ENCODE peak calls at places on chromosomes 13 and 19, in eight cellular contexts. One of them, this sample, is unnamed.

GRCh38 chr19:12648088-12648487 is 18.5 kb downstream of the MAN2B1 start:
- DNase-seq in endodermal cell: peak; percentile 71
- DNase-seq in OCI-LY7: no peak
- DNase-seq in lower leg skin: no peak
- DNase-seq in brain microvascular endothelial cell: no peak
- DNase-seq in ovary: peak; percentile 61
- DNase-seq in mucosa of descending colon: no peak
- DNase-seq in uterus: peak; percentile 27
- DNase-seq in this sample: no peak

GRCh38 chr13:107296804-107297203 is 728.9 kb upstream of the ARGLU1 start:
- DNase-seq in endodermal cell: no peak
- DNase-seq in OCI-LY7: no peak
- DNase-seq in lower leg skin: no peak
- DNase-seq in brain microvascular endothelial cell: no peak
- DNase-seq in ovary: no peak
- DNase-seq in mucosa of descending colon: no peak
- DNase-seq in uterus: no peak
- DNase-seq in this sample: no peak

GRCh38 chr13:45737571-45738002 is 35.5 kb downstream of the CBY2 start:
- DNase-seq in endodermal cell: peak; percentile 88
- DNase-seq in OCI-LY7: peak; percentile 15
- DNase-seq in lower leg skin: no peak
- DNase-seq in brain microvascular endothelial cell: no peak
- DNase-seq in ovary: no peak
- DNase-seq in mucosa of descending colon: no peak
- DNase-seq in uterus: no peak
- DNase-seq in this sample: no peak

GRCh38 chr13:28794370-28794769 is 25.8 kb upstream of the MTUS2 start:
- DNase-seq in endodermal cell: no peak
- DNase-seq in OCI-LY7: no peak
- DNase-seq in lower leg skin: no peak
- DNase-seq in brain microvascular endothelial cell: no peak
- DNase-seq in ovary: no peak
- DNase-seq in mucosa of descending colon: no peak
- DNase-seq in uterus: no peak
- DNase-seq in this sample: no peak

GRCh38 chr19:42270346-42271044 is 1.4 kb downstream of the CIC start:
- DNase-seq in endodermal cell: no peak
- DNase-seq in OCI-LY7: peak; percentile 37
- DNase-seq in lower leg skin: no peak
- DNase-seq in brain microvascular endothelial cell: peak; percentile 70
- DNase-seq in ovary: peak; percentile 74
- DNase-seq in mucosa of descending colon: peak; percentile 83
- DNase-seq in uterus: peak; percentile 60
- DNase-seq in this sample: peak; percentile 73

GRCh38 chr13:24308488-24309020 is 826 bp upstream of the C1QTNF9 start:
- DNase-seq in endodermal cell: no peak
- DNase-seq in OCI-LY7: no peak
- DNase-seq in lower leg skin: no peak
- DNase-seq in brain microvascular endothelial cell: no peak
- DNase-seq in ovary: no peak
- DNase-seq in mucosa of descending colon: no peak
- DNase-seq in uterus: no peak
- DNase-seq in this sample: no peak

GRCh38 chr19:15253513-15253912 is 21.3 kb upstream of the EPHX3 start:
- DNase-seq in endodermal cell: no peak
- DNase-seq in OCI-LY7: no peak
- DNase-seq in lower leg skin: no peak
- DNase-seq in brain microvascular endothelial cell: no peak
- DNase-seq in ovary: no peak
- DNase-seq in mucosa of descending colon: no peak
- DNase-seq in uterus: peak; percentile 42
- DNase-seq in this sample: no peak

GRCh38 chr13:114323349-114323748 is 9.0 kb downstream of the CHAMP1 start:
- DNase-seq in endodermal cell: no peak
- DNase-seq in OCI-LY7: no peak
- DNase-seq in lower leg skin: no peak
- DNase-seq in brain microvascular endothelial cell: no peak
- DNase-seq in ovary: no peak
- DNase-seq in mucosa of descending colon: no peak
- DNase-seq in uterus: no peak
- DNase-seq in this sample: no peak

GRCh38 chr19:44891016-44891882 is at the start of gene TOMM40:
- DNase-seq in endodermal cell: peak; percentile 72
- DNase-seq in OCI-LY7: peak; percentile 33
- DNase-seq in lower leg skin: peak; percentile 100
- DNase-seq in brain microvascular endothelial cell: peak; percentile 100
- DNase-seq in ovary: no peak
- DNase-seq in mucosa of descending colon: no peak
- DNase-seq in uterus: no peak
- DNase-seq in this sample: peak; percentile 30

GRCh38 chr19:44890366-44891015 is 563 bp upstream of the TOMM40 start:
- DNase-seq in endodermal cell: peak; percentile 100
- DNase-seq in OCI-LY7: peak; percentile 100
- DNase-seq in lower leg skin: no peak
- DNase-seq in brain microvascular endothelial cell: peak; percentile 99
- DNase-seq in ovary: peak; percentile 100
- DNase-seq in mucosa of descending colon: peak; percentile 100
- DNase-seq in uterus: peak; percentile 100
- DNase-seq in this sample: peak; percentile 100

GRCh38 chr13:46401432-46401831 is 14.4 kb upstream of the RUBCNL start:
- DNase-seq in endodermal cell: no peak
- DNase-seq in OCI-LY7: peak; percentile 71
- DNase-seq in lower leg skin: no peak
- DNase-seq in brain microvascular endothelial cell: no peak
- DNase-seq in ovary: no peak
- DNase-seq in mucosa of descending colon: no peak
- DNase-seq in uterus: no peak
- DNase-seq in this sample: no peak

DNA sequence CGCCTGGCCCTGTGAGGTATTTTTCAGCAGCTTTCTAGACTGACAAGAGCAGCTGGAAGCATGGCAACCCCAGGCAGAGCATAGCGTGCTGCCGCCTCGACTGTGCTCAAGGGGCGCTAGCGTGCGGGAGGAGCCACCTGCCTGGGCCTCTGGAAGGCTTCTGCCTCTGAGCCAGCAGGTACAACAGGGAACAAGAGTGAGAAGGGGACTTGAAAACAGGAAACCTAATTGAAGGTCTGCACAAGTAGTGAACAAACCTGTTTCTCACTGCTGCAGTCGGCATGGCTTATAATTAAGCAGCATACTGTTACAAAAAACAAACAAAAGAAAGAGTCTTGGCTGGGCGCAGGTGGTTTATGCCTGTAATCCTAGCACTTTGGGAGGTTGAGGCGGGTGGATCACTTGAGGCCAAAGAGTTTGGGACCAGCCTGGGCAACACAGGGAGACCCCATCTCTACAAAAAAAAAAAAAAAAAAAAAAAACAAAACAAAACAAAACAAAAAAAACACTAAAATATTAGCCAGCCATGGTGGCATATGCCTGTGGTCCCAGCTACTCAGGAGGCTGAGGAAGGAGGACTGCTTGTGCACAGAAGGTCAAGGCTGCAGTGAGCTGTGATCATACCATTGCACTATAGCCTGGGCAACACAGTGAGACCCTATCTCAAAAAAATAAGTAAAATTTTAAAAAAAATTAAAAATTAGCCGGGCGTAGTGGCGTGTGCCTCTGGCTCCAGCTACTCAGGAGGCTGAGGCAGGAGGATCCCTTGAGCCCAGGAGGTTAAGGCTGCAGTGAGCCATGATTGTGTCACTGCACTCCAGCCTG is 12.6 kb upstream of the GARRE1 start:
- DNase-seq in endodermal cell: peak; percentile 95
- DNase-seq in OCI-LY7: peak; percentile 89
- DNase-seq in lower leg skin: no peak
- DNase-seq in brain microvascular endothelial cell: no peak
- DNase-seq in ovary: no peak
- DNase-seq in mucosa of descending colon: peak; percentile 69
- DNase-seq in uterus: no peak
- DNase-seq in this sample: no peak
- TF ChIP-seq CTCF in endodermal cell: peak; percentile 88
- TF ChIP-seq CTCF in OCI-LY7: peak; percentile 88
- TF ChIP-seq CTCF in lower leg skin: no peak
- TF ChIP-seq CTCF in brain microvascular endothelial cell: peak; percentile 64
- TF ChIP-seq CTCF in ovary: no peak
- TF ChIP-seq CTCF in mucosa of descending colon: peak; percentile 44
- TF ChIP-seq CTCF in uterus: no peak
- TF ChIP-seq CTCF in this sample: peak; percentile 26

GRCh38 chr19:48740705-48741030 is 258 bp upstream of the RASIP1 start:
- DNase-seq in endodermal cell: peak; percentile 54
- DNase-seq in OCI-LY7: no peak
- DNase-seq in lower leg skin: no peak
- DNase-seq in brain microvascular endothelial cell: no peak
- DNase-seq in ovary: no peak
- DNase-seq in mucosa of descending colon: no peak
- DNase-seq in uterus: no peak
- DNase-seq in this sample: no peak
- H3K4me3 ChIP-seq in endodermal cell: no peak overlapping the region
- H3K4me3 ChIP-seq in OCI-LY7: no peak overlapping the region
- H3K4me3 ChIP-seq in lower leg skin: no peak overlapping the region
- H3K4me3 ChIP-seq in brain microvascular endothelial cell: no peak overlapping the region
- H3K4me3 ChIP-seq in ovary: no peak overlapping the region
- H3K4me3 ChIP-seq in mucosa of descending colon: no peak overlapping the region
- H3K4me3 ChIP-seq in uterus: no peak overlapping the region
- H3K4me3 ChIP-seq in this sample: no peak overlapping the region

GRCh38 chr13:79861731-79862130 is 380.8 kb downstream of the NDFIP2 start:
- DNase-seq in endodermal cell: peak; percentile 58
- DNase-seq in OCI-LY7: no peak
- DNase-seq in lower leg skin: no peak
- DNase-seq in brain microvascular endothelial cell: no peak
- DNase-seq in ovary: no peak
- DNase-seq in mucosa of descending colon: no peak
- DNase-seq in uterus: no peak
- DNase-seq in this sample: no peak
- TF ChIP-seq CTCF in endodermal cell: no peak
- TF ChIP-seq CTCF in OCI-LY7: no peak
- TF ChIP-seq CTCF in lower leg skin: no peak
- TF ChIP-seq CTCF in brain microvascular endothelial cell: no peak
- TF ChIP-seq CTCF in ovary: no peak
- TF ChIP-seq CTCF in mucosa of descending colon: no peak
- TF ChIP-seq CTCF in uterus: no peak
- TF ChIP-seq CTCF in this sample: no peak

GRCh38 chr19:35125746-35126623 is 8.9 kb downstream of the LGI4 start:
- DNase-seq in endodermal cell: no peak
- DNase-seq in OCI-LY7: no peak
- DNase-seq in lower leg skin: no peak
- DNase-seq in brain microvascular endothelial cell: no peak
- DNase-seq in ovary: no peak
- DNase-seq in mucosa of descending colon: peak; percentile 62
- DNase-seq in uterus: no peak
- DNase-seq in this sample: no peak
- H3K4me3 ChIP-seq in endodermal cell: no peak overlapping the region
- H3K4me3 ChIP-seq in OCI-LY7: no peak overlapping the region
- H3K4me3 ChIP-seq in lower leg skin: no peak overlapping the region
- H3K4me3 ChIP-seq in brain microvascular endothelial cell: no peak overlapping the region
- H3K4me3 ChIP-seq in ovary: no peak overlapping the region
- H3K4me3 ChIP-seq in mucosa of descending colon: no peak overlapping the region
- H3K4me3 ChIP-seq in uterus: no peak overlapping the region
- H3K4me3 ChIP-seq in this sample: no peak overlapping the region

GRCh38 chr19:57466489-57466888 is 9.5 kb upstream of the VN1R1 start:
- DNase-seq in endodermal cell: no peak
- DNase-seq in OCI-LY7: no peak
- DNase-seq in lower leg skin: no peak
- DNase-seq in brain microvascular endothelial cell: no peak
- DNase-seq in ovary: no peak
- DNase-seq in mucosa of descending colon: no peak
- DNase-seq in uterus: no peak
- DNase-seq in this sample: no peak

GRCh38 chr19:57465680-57466381 is 8.9 kb upstream of the VN1R1 start:
- DNase-seq in endodermal cell: peak; percentile 75
- DNase-seq in OCI-LY7: peak; percentile 74
- DNase-seq in lower leg skin: no peak
- DNase-seq in brain microvascular endothelial cell: no peak
- DNase-seq in ovary: no peak
- DNase-seq in mucosa of descending colon: no peak
- DNase-seq in uterus: no peak
- DNase-seq in this sample: peak; percentile 10
- TF ChIP-seq CTCF in endodermal cell: peak; percentile 74
- TF ChIP-seq CTCF in OCI-LY7: peak; percentile 93
- TF ChIP-seq CTCF in lower leg skin: no peak
- TF ChIP-seq CTCF in brain microvascular endothelial cell: peak; percentile 53
- TF ChIP-seq CTCF in ovary: no peak
- TF ChIP-seq CTCF in mucosa of descending colon: no peak
- TF ChIP-seq CTCF in uterus: no peak
- TF ChIP-seq CTCF in this sample: peak; percentile 28

DNA sequence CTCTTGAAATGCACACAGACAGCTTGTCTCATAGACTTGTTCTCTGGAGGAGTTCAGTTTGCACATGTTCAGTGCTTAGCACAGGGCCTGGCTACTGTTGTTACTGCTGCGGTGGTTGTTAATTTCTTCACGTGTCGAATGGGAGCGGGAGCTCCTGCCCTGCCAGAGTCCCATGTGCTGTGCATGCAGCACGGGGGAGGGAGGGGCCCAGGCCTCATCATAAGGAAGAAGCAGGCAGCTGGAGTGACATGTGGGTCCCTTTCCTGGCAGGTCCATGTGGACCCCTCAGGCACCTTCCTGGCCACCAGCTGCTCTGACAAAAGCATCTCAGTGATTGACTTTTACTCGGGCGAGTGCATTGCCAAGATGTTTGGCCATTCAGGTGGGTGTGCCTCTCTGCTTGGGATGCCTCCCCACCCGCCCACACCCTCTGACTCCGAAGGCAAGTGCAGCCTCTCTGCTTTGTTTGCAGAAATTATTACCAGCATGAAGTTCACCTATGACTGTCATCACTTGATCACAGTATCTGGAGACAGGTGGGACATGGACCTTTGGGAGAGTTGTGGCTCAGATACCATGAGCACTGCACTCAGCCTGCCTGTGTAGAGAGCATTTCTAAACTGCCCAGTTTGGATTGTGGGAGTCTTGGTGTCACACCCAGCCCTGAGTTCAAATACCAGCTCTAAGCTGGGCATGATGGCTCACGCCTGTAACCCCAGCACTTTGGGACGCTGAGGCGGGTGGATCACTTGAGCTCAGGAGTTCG is 19.8 kb upstream of the OVOL3 start:
- DNase-seq in endodermal cell: no peak
- DNase-seq in OCI-LY7: no peak
- DNase-seq in lower leg skin: no peak
- DNase-seq in brain microvascular endothelial cell: no peak
- DNase-seq in ovary: no peak
- DNase-seq in mucosa of descending colon: no peak
- DNase-seq in uterus: no peak
- DNase-seq in this sample: no peak
- H3K4me3 ChIP-seq in endodermal cell: no peak overlapping the region
- H3K4me3 ChIP-seq in OCI-LY7: no peak overlapping the region
- H3K4me3 ChIP-seq in lower leg skin: no peak overlapping the region
- H3K4me3 ChIP-seq in brain microvascular endothelial cell: no peak overlapping the region
- H3K4me3 ChIP-seq in ovary: no peak overlapping the region
- H3K4me3 ChIP-seq in mucosa of descending colon: no peak overlapping the region
- H3K4me3 ChIP-seq in uterus: no peak overlapping the region
- H3K4me3 ChIP-seq in this sample: no peak overlapping the region